ENCODE peak calls at places on chromosomes 7 and 10, in four cellular contexts. S is neural progenitor cell, P is brain microvascular endothelial cell, N is GM06990. E is an unnamed sample.

GRCh38 chr7:102891693-102892261 is 21.0 kb upstream of the LRRC17 start:
- DNase-seq in P (peak), N (no peak), S (no peak), E (no peak)

GRCh38 chr7:71343039-71343438 is 211.1 kb downstream of the GALNT17 start:
- DNase-seq in S (no peak), P (no peak), N (no peak), E (no peak)

GRCh38 chr10:80596391-80597257 is 58.9 kb downstream of the SH2D4B start:
- DNase-seq in S (peak), P (peak), N (no peak), E (peak)

GRCh38 chr10:23157691-23158369 is 34.3 kb upstream of the PTF1A start:
- DNase-seq in S (peak), P (peak), N (no peak), E (peak)

GRCh38 chr7:31443457-31443856 is 70.4 kb upstream of the ITPRID1 start:
- DNase-seq in P (peak), S (peak), N (no peak), E (peak)

GRCh38 chr10:33208166-33208565 is 126.3 kb downstream of the NRP1 start:
- DNase-seq in N (no peak), S (no peak), P (no peak), E (no peak)

GRCh38 chr10:120436431-120437142 is 20.4 kb upstream of the PLPP4 start:
- DNase-seq in S (no peak), N (no peak), P (no peak), E (no peak)

GRCh38 chr7:141685285-141686035 is 16.5 kb downstream of the DENND11 start:
- DNase-seq in P (no peak), S (no peak), N (no peak), E (no peak)

GRCh38 chr7:98879198-98879988 is 1.1 kb downstream of the TRRAP start:
- DNase-seq in S (peak), P (no peak), N (peak), E (peak)

GRCh38 chr7:6613706-6614105 is 1.7 kb upstream of the ZNF853 start:
- DNase-seq in S (no peak), P (no peak), N (no peak), E (no peak)

GRCh38 chr7:39088730-39089129 is 111.0 kb downstream of the POU6F2 start:
- DNase-seq in P (no peak), N (no peak), S (peak), E (no peak)

GRCh38 chr7:19464751-19465150 is 244.1 kb downstream of the POLR1F start:
- DNase-seq in S (no peak), N (no peak), P (no peak), E (no peak)
- TF ChIP-seq CTCF in S (no peak), N (no peak), P (no peak), E (no peak)

DNA sequence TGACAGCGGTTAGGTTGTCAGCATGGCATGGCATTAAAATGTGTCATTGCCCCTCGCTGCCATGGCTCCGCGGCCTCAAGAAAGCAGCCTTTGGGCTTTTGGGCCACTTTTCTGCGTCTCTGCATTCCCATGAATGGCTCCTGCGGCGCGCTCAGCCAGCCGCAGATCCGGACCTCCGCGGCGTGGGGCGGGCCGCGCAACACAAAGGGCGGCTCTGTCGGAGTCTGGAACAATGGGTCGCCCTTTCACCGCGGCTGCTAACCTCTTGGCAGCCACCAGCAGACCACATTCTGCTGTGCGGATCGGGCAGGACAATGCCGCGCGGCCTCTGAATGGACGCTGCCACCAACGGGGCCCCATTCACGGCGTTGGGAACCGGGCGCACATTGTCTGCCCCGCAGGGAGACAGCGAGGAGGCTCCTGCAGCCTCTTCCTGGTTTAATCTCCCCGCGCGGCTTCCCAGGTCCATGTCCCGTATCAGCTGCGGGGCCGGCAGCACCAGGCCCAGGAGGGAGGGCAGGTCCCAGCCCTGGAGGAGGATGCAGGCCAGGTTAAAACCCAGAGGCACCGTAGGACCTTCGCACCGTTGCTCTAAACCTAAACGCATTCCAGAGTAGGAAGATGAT is 71.7 kb downstream of the NKX6-2 start:
- DNase-seq in N (no peak), S (peak), P (no peak), E (no peak)
- H3K4me3 ChIP-seq in N (no peak), S (peak), P (peak), E (no peak)

GRCh38 chr7:52017802-52018679 is 701.4 kb upstream of the COBL start:
- DNase-seq in P (no peak), S (peak), N (no peak), E (peak)
- TF ChIP-seq CTCF in P (peak), S (peak), N (peak), E (peak)

DNA sequence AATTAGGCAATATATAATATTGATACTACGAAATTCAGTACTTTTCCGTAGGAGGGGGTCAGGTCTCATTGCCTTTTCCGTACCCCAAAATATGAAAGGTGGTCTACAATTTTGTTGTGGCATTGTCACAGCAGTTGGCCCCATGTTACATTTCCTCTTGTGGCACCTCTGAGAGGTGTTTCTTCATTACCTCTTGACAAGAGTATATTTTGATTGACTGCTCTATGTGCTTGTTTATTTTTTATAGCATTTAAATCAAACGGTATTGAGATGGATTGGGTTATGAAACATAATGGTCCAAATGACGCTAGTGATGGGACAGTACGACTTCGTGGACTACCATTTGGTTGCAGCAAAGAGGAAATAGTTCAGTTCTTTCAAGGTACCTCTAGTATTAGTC is 4.2 kb upstream of the PBLD start:
- DNase-seq in S (no peak), N (no peak), P (no peak), E (no peak)
- H3K4me3 ChIP-seq in S (peak), N (no peak), P (no peak), E (peak)

DNA sequence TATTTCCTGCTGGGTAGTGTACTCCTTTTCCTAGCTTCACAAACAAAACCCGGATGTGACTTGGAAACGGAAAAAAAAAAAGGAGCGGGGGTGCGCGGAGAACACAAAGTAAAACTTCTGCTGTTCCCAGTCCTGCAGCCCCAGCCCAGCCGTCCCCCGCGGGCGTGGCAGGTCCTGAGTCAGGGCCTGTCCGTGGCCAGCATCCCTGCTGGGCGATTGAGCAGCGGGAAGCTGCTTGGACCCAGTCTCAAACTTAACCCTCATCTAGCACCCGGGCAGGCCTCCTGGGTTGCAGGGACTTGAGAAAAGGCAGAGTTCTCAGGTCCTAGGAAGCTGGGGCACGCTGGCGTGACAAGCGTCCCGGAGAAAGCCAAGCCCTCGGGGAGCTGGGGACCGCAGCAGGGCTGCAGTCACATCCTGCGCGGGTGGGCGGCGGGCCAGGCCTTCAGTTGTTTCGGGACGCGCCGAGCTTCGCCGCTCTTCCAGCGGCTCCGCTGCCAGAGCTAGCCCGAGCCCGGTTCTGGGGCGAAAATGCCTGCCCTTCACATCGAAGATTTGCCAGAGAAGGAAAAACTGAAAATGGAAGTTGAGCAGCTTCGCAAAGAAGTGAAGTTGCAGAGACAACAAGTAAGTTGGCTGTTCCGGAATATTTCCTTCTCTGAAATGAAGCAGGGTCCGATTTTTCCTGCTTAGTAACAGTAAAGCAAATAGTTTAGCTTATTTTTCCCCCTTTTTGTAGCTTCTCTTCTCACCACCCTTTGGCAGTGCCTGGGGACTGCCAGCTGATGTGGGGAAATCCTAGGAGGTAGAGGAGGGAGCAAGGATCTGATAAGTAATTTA is at the start of gene GNG11:
- DNase-seq in N (peak), P (peak), S (peak), E (peak)
- TF ChIP-seq CTCF in N (no peak), P (no peak), S (no peak), E (no peak)

GRCh38 chr7:130970696-130971095 is 236.7 kb upstream of the KLF14 start:
- DNase-seq in P (no peak), S (no peak), N (no peak), E (no peak)
- H3K4me3 ChIP-seq in P (no peak), S (no peak), N (no peak), E (no peak)

GRCh38 chr10:3735175-3735574 is 49.8 kb downstream of the KLF6 start:
- DNase-seq in P (no peak), S (peak), N (no peak), E (no peak)
- TF ChIP-seq CTCF in P (no peak), S (peak), N (peak), E (peak)

GRCh38 chr10:98642281-98642680 is 195.5 kb upstream of the HPS1 start:
- DNase-seq in S (no peak), N (no peak), P (no peak), E (no peak)

GRCh38 chr10:98649170-98649569 is 202.4 kb upstream of the HPS1 start:
- DNase-seq in P (no peak), S (no peak), N (no peak), E (no peak)

GRCh38 chr10:98646998-98647917 is 200.5 kb upstream of the HPS1 start:
- DNase-seq in S (peak), N (no peak), P (no peak), E (no peak)
- H3K4me3 ChIP-seq in S (peak), N (no peak), P (no peak), E (no peak)

GRCh38 chr10:64271983-64272382 is 750.8 kb downstream of the REEP3 start:
- DNase-seq in N (no peak), S (peak), P (peak), E (no peak)
- TF ChIP-seq CTCF in N (peak), S (peak), P (peak), E (no peak)

DNA sequence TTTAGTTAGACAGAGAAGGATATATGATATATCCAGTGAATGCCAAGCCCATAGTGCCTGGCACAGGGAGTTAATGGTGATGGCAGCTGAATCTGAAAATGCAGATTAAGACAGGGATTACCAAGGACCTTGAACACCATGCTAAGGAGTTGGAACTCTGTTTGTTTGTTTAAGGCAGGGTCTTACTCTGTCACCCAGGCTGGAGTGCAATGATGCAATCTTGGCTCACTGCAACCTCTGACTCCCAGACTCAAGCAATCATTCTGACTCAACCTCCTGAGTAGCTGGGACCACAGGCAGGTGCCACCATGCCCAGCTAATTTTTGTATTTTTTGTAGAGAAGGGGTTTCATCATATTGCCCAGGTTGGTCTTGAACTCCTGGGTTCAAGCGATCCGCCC is 1.6 kb downstream of the AKR1D1 start:
- DNase-seq in N (no peak), S (no peak), P (peak), E (no peak)
- H3K4me3 ChIP-seq in N (no peak), S (no peak), P (no peak), E (no peak)